ENCODE peak calls at places on chromosomes 16 and 17, in five cellular contexts. One of them, this sample, is unnamed.

GRCh38 chr17:66789961-66790421 is 44.9 kb upstream of the CACNG5 start:
- DNase-seq in A172: no peak
- DNase-seq in nephron progenitor cell: no peak
- DNase-seq in activated T-helper 9 cell treated with anti-CD3 and anti-CD28 coated beads, Interleukin-2, amount 50 U/mL, for 16 hours: no peak
- DNase-seq in A673: no peak
- DNase-seq in this sample: no peak

GRCh38 chr17:41697122-41697962 is 8.7 kb downstream of the EIF1 start:
- DNase-seq in A172: no peak
- DNase-seq in nephron progenitor cell: no peak
- DNase-seq in activated T-helper 9 cell treated with anti-CD3 and anti-CD28 coated beads, Interleukin-2, amount 50 U/mL, for 16 hours: no peak
- DNase-seq in A673: no peak
- DNase-seq in this sample: peak

GRCh38 chr17:36198831-36199465 is 2.4 kb upstream of the CCL3L1 start:
- DNase-seq in A172: peak
- DNase-seq in nephron progenitor cell: no peak
- DNase-seq in activated T-helper 9 cell treated with anti-CD3 and anti-CD28 coated beads, Interleukin-2, amount 50 U/mL, for 16 hours: no peak
- DNase-seq in A673: no peak
- DNase-seq in this sample: peak

GRCh38 chr17:34613064-34614019 is 34.0 kb downstream of the TMEM132E start:
- DNase-seq in A172: no peak
- DNase-seq in nephron progenitor cell: peak
- DNase-seq in activated T-helper 9 cell treated with anti-CD3 and anti-CD28 coated beads, Interleukin-2, amount 50 U/mL, for 16 hours: no peak
- DNase-seq in A673: peak
- DNase-seq in this sample: no peak

GRCh38 chr17:36132421-36132831 is 28.8 kb downstream of the CCL4 start:
- DNase-seq in A172: no peak
- DNase-seq in nephron progenitor cell: no peak
- DNase-seq in activated T-helper 9 cell treated with anti-CD3 and anti-CD28 coated beads, Interleukin-2, amount 50 U/mL, for 16 hours: no peak
- DNase-seq in A673: no peak
- DNase-seq in this sample: no peak

GRCh38 chr17:16352838-16353701 is at the start of gene CENPV:
- DNase-seq in A172: no peak
- DNase-seq in nephron progenitor cell: peak
- DNase-seq in activated T-helper 9 cell treated with anti-CD3 and anti-CD28 coated beads, Interleukin-2, amount 50 U/mL, for 16 hours: peak
- DNase-seq in A673: peak
- DNase-seq in this sample: peak

GRCh38 chr17:45018514-45019176 is 32.8 kb downstream of the DCAKD start:
- DNase-seq in A172: no peak
- DNase-seq in nephron progenitor cell: peak
- DNase-seq in activated T-helper 9 cell treated with anti-CD3 and anti-CD28 coated beads, Interleukin-2, amount 50 U/mL, for 16 hours: no peak
- DNase-seq in A673: no peak
- DNase-seq in this sample: peak

GRCh38 chr17:79792984-79793923 is 3.6 kb downstream of the CBX8 start:
- DNase-seq in A172: peak
- DNase-seq in nephron progenitor cell: peak
- DNase-seq in activated T-helper 9 cell treated with anti-CD3 and anti-CD28 coated beads, Interleukin-2, amount 50 U/mL, for 16 hours: no peak
- DNase-seq in A673: peak
- DNase-seq in this sample: peak

GRCh38 chr16:48366165-48367093 is 18.8 kb downstream of the SIAH1 start:
- DNase-seq in A172: peak
- DNase-seq in nephron progenitor cell: peak
- DNase-seq in activated T-helper 9 cell treated with anti-CD3 and anti-CD28 coated beads, Interleukin-2, amount 50 U/mL, for 16 hours: peak
- DNase-seq in A673: peak
- DNase-seq in this sample: peak

This sample was measured in choroid plexus epithelial cell.